ENCODE peak calls at places on chromosomes 3 and 15, in nine cellular contexts. E is HCEC 1CT, P is cardiac fibroblast, K is NCI-H2029, M is kidney epithelial cell, V is GDM1, C is heart left ventricle, R is GM20000, S is dorsolateral prefrontal cortex. J is an unnamed sample.

GRCh38 chr15:88992216-88992615 is 79.0 kb upstream of the MFGE8 start:
- DNase-seq in E (no peak), P (no peak), K (no peak), M (no peak), V (no peak), C (no peak), R (no peak), S (no peak), J (no peak)

GRCh38 chr3:99394831-99395733 is 243.3 kb upstream of the COL8A1 start:
- DNase-seq in E (peak), P (peak), K (no peak), M (peak), V (no peak), C (no peak), R (no peak), S (no peak), J (peak)

GRCh38 chr3:187994221-187995085 is 159.5 kb upstream of the LPP start:
- DNase-seq in E (peak), P (peak), K (no peak), M (no peak), V (no peak), C (no peak), R (no peak), S (no peak), J (peak)

GRCh38 chr3:185365281-185366211 is 2.6 kb downstream of the MAP3K13 start:
- DNase-seq in E (no peak), P (no peak), K (peak), M (no peak), V (no peak), C (no peak), R (no peak), S (no peak), J (no peak)

GRCh38 chr15:48785195-48785594 is 25.7 kb downstream of the CEP152 start:
- DNase-seq in E (no peak), P (no peak), K (no peak), M (no peak), V (no peak), C (no peak), R (no peak), S (no peak), J (no peak)

GRCh38 chr3:54670269-54671000 is 257.4 kb downstream of the LRTM1 start:
- DNase-seq in E (no peak), P (no peak), K (no peak), M (no peak), V (no peak), C (no peak), R (no peak), S (no peak), J (no peak)

GRCh38 chr3:2098398-2099027 is at the start of gene CNTN4:
- DNase-seq in E (no peak), P (no peak), K (peak), M (peak), V (no peak), C (peak), R (peak), S (peak), J (no peak)

GRCh38 chr3:177473184-177473583 is 275.9 kb upstream of the TBL1XR1 start:
- DNase-seq in E (no peak), P (peak), K (no peak), M (no peak), V (no peak), C (no peak), R (no peak), S (no peak), J (peak)

GRCh38 chr3:184234671-184235380 is 5.4 kb downstream of the VWA5B2 start:
- DNase-seq in E (no peak), P (no peak), K (no peak), M (no peak), V (no peak), C (no peak), R (no peak), S (no peak), J (no peak)

GRCh38 chr15:101004986-101005747 is 86.0 kb downstream of the LRRK1 start:
- DNase-seq in E (no peak), P (no peak), K (no peak), M (no peak), V (no peak), C (no peak), R (no peak), S (no peak), J (no peak)

GRCh38 chr3:129829640-129830039 is 63.9 kb downstream of the TMCC1 start:
- DNase-seq in E (peak), P (peak), K (peak), M (peak), V (peak), C (no peak), R (peak), S (no peak), J (peak)

GRCh38 chr3:190617185-190617584 is 103.3 kb downstream of the IL1RAP start:
- DNase-seq in E (no peak), P (peak), K (no peak), M (peak), V (peak), C (no peak), R (peak), S (no peak), J (no peak)

GRCh38 chr3:150603090-150603887 is at the start of gene SELENOT:
- DNase-seq in E (peak), P (peak), K (peak), M (peak), V (peak), C (peak), R (peak), S (peak), J (peak)

GRCh38 chr3:69251078-69251805 is 128.8 kb upstream of the LMOD3 start:
- DNase-seq in E (no peak), P (no peak), K (no peak), M (no peak), V (no peak), C (no peak), R (no peak), S (no peak), J (no peak)

GRCh38 chr15:60914360-60914759 is 314.7 kb downstream of the RORA start:
- DNase-seq in E (no peak), P (peak), K (no peak), M (no peak), V (no peak), C (no peak), R (no peak), S (no peak), J (no peak)

GRCh38 chr3:112090899-112091586 is 4.9 kb downstream of the C3orf52 start:
- DNase-seq in E (no peak), P (no peak), K (peak), M (no peak), V (no peak), C (no peak), R (no peak), S (no peak), J (no peak)

GRCh38 chr3:127473244-127474024 is 117.1 kb downstream of the TPRA1 start:
- DNase-seq in E (no peak), P (no peak), K (peak), M (no peak), V (no peak), C (no peak), R (peak), S (no peak), J (no peak)

GRCh38 chr15:62363913-62364312 is 198.8 kb upstream of the C2CD4B start:
- DNase-seq in E (no peak), P (no peak), K (no peak), M (no peak), V (no peak), C (no peak), R (no peak), S (no peak), J (no peak)

GRCh38 chr3:59772416-59773408 is 722.9 kb upstream of the CFAP20DC start:
- DNase-seq in E (no peak), P (no peak), K (no peak), M (no peak), V (no peak), C (no peak), R (no peak), S (no peak), J (no peak)

GRCh38 chr3:127214990-127215389 is 22.1 kb downstream of the PRR23E start:
- DNase-seq in E (no peak), P (no peak), K (no peak), M (no peak), V (no peak), C (no peak), R (no peak), S (no peak), J (no peak)

GRCh38 chr3:189588061-189588817 is 43.0 kb upstream of the TP63 start:
- DNase-seq in E (peak), P (peak), K (no peak), M (no peak), V (no peak), C (no peak), R (no peak), S (no peak), J (peak)

GRCh38 chr15:87672309-87672897 is 584.1 kb downstream of the NTRK3 start:
- DNase-seq in E (no peak), P (peak), K (no peak), M (no peak), V (no peak), C (no peak), R (no peak), S (no peak), J (peak)

GRCh38 chr3:197088370-197088769 is 58.8 kb upstream of the MELTF start:
- DNase-seq in E (no peak), P (no peak), K (no peak), M (no peak), V (peak), C (no peak), R (peak), S (no peak), J (no peak)

GRCh38 chr15:38705421-38706219 is 141.0 kb upstream of the RASGRP1 start:
- DNase-seq in E (peak), P (no peak), K (no peak), M (no peak), V (no peak), C (no peak), R (no peak), S (no peak), J (no peak)

GRCh38 chr3:127747751-127748521 is 74.4 kb downstream of the MGLL start:
- DNase-seq in E (peak), P (peak), K (peak), M (peak), V (no peak), C (peak), R (no peak), S (no peak), J (peak)

GRCh38 chr3:124577494-124578167 is 152.6 kb upstream of the UMPS start:
- DNase-seq in E (no peak), P (no peak), K (no peak), M (no peak), V (no peak), C (no peak), R (peak), S (no peak), J (no peak)

GRCh38 chr3:124565551-124565950 is 164.7 kb upstream of the UMPS start:
- DNase-seq in E (no peak), P (no peak), K (no peak), M (no peak), V (no peak), C (no peak), R (no peak), S (no peak), J (no peak)

GRCh38 chr15:55246567-55246966 is 43.0 kb downstream of the RAB27A start:
- DNase-seq in E (no peak), P (no peak), K (no peak), M (no peak), V (no peak), C (no peak), R (no peak), S (no peak), J (no peak)

GRCh38 chr3:49461443-49462171 is 8.5 kb upstream of the DAG1 start:
- DNase-seq in E (peak), P (peak), K (no peak), M (no peak), V (no peak), C (no peak), R (peak), S (no peak), J (peak)

J was measured in brain microvascular endothelial cell.